ENCODE peak calls at places on chromosomes 7 and 10, in nine cellular contexts. Y is esophagus squamous epithelium, T is psoas muscle, V is left ventricle myocardium inferior, S is kidney, L is IMR-90, O is right cardiac atrium, I is PC-3, H is PC-9. J is an unnamed sample. For H3K4me1, the result is how much of the 10 kb centered on the place peaks cover.

GRCh38 chr10:88537337-88537736 is 45.8 kb downstream of the RNLS start:
- DNase-seq in Y (no peak), T (no peak), V (no peak), S (no peak), L (peak), O (no peak), I (no peak), H (no peak), J (no peak)

GRCh38 chr7:873367-874002 is 2.9 kb upstream of the GET4 start:
- DNase-seq in Y (no peak), T (peak), V (peak), S (peak), L (peak), O (peak), I (peak), H (peak), J (peak)

GRCh38 chr7:99679400-99680191 is at the start of gene CYP3A5:
- DNase-seq in Y (no peak), T (peak), V (no peak), S (no peak), L (no peak), O (peak), I (no peak), H (no peak), J (no peak)

GRCh38 chr10:111298031-111298430 is 221.2 kb downstream of the ADRA2A start:
- DNase-seq in Y (no peak), T (no peak), V (no peak), S (no peak), L (no peak), O (no peak), I (no peak), H (no peak), J (no peak)

GRCh38 chr10:80900661-80901060 is 363.0 kb downstream of the SH2D4B start:
- DNase-seq in Y (no peak), T (no peak), V (no peak), S (no peak), L (no peak), O (no peak), I (no peak), H (no peak), J (no peak)

GRCh38 chr10:47290338-47290737 is 9.7 kb upstream of the GDF10 start:
- DNase-seq in Y (no peak), T (no peak), V (no peak), S (no peak), L (no peak), O (no peak), I (no peak), H (no peak), J (no peak)

GRCh38 chr7:130273081-130273699 is 6.5 kb downstream of the CPA2 start:
- DNase-seq in Y (no peak), T (no peak), V (no peak), S (no peak), L (peak), O (peak), I (no peak), H (no peak), J (no peak)

GRCh38 chr10:31102421-31102820 is 70.8 kb upstream of the ZNF438 start:
- DNase-seq in Y (no peak), T (no peak), V (no peak), S (no peak), L (no peak), O (no peak), I (no peak), H (no peak), J (no peak)

GRCh38 chr7:43215061-43215460 is 102.6 kb downstream of the HECW1 start:
- DNase-seq in Y (no peak), T (no peak), V (no peak), S (no peak), L (no peak), O (no peak), I (no peak), H (no peak), J (no peak)

GRCh38 chr7:139526578-139527544 is 3.4 kb downstream of the CLEC2L start:
- DNase-seq in Y (no peak), T (no peak), V (no peak), S (no peak), L (peak), O (no peak), I (peak), H (peak), J (no peak)

GRCh38 chr10:71229726-71230655 is 17.6 kb downstream of the UNC5B start:
- DNase-seq in Y (no peak), T (no peak), V (no peak), S (peak), L (no peak), O (peak), I (no peak), H (no peak), J (no peak)

GRCh38 chr10:126738001-126738400 is 67.5 kb upstream of the C10orf90 start:
- DNase-seq in Y (no peak), T (no peak), V (no peak), S (no peak), L (no peak), O (no peak), I (no peak), H (no peak), J (no peak)

GRCh38 chr10:12539350-12540164 is 190.2 kb downstream of the CAMK1D start:
- DNase-seq in Y (no peak), T (peak), V (no peak), S (no peak), L (no peak), O (peak), I (no peak), H (no peak), J (no peak)

GRCh38 chr10:104330168-104331117 is 7.8 kb downstream of the ITPRIP start:
- DNase-seq in Y (no peak), T (peak), V (no peak), S (peak), L (peak), O (peak), I (peak), H (peak), J (no peak)

GRCh38 chr7:100159099-100159623 is 638 bp upstream of the TRAPPC14 start:
- DNase-seq in Y (no peak), T (no peak), V (no peak), S (no peak), L (no peak), O (no peak), I (no peak), H (no peak), J (no peak)

GRCh38 chr10:124647421-124648130 is 96.6 kb downstream of the FAM53B start:
- DNase-seq in Y (peak), T (peak), V (peak), S (peak), L (peak), O (peak), I (peak), H (no peak), J (peak)

GRCh38 chr7:137628211-137628610 is 218.6 kb downstream of the DGKI start:
- DNase-seq in Y (no peak), T (no peak), V (no peak), S (no peak), L (peak), O (no peak), I (no peak), H (no peak), J (no peak)

GRCh38 chr10:44983066-44983894 is 4.7 kb upstream of the DEPP1 start:
- DNase-seq in Y (no peak), T (no peak), V (no peak), S (peak), L (no peak), O (peak), I (no peak), H (no peak), J (peak)

GRCh38 chr7:151808296-151809155 is 68.4 kb downstream of the PRKAG2 start:
- DNase-seq in Y (no peak), T (no peak), V (no peak), S (peak), L (no peak), O (no peak), I (peak), H (peak), J (no peak)

GRCh38 chr10:35554036-35554435 is 51.1 kb upstream of the GJD4 start:
- DNase-seq in Y (no peak), T (no peak), V (no peak), S (no peak), L (no peak), O (no peak), I (no peak), H (no peak), J (no peak)

GRCh38 chr7:99021941-99022560 is 121.9 kb downstream of the SMURF1 start:
- DNase-seq in Y (no peak), T (no peak), V (no peak), S (no peak), L (no peak), O (no peak), I (peak), H (no peak), J (no peak)

GRCh38 chr10:12819071-12819470 is 182.4 kb downstream of the CCDC3 start:
- DNase-seq in Y (no peak), T (no peak), V (no peak), S (no peak), L (no peak), O (no peak), I (no peak), H (no peak), J (no peak)

GRCh38 chr10:23035569-23035968 is 59.8 kb upstream of the MSRB2 start:
- DNase-seq in Y (no peak), T (no peak), V (no peak), S (no peak), L (no peak), O (no peak), I (peak), H (no peak), J (no peak)

GRCh38 chr7:20560325-20561180 is 54.9 kb upstream of the ABCB5 start:
- DNase-seq in Y (no peak), T (no peak), V (no peak), S (peak), L (no peak), O (no peak), I (no peak), H (no peak), J (no peak)

GRCh38 chr10:57096044-57096443 is 735.0 kb upstream of the ZWINT start:
- DNase-seq in Y (no peak), T (no peak), V (no peak), S (peak), L (no peak), O (no peak), I (no peak), H (no peak), J (no peak)

GRCh38 chr7:20653636-20654035 is 38.2 kb downstream of the ABCB5 start:
- DNase-seq in Y (no peak), T (no peak), V (no peak), S (peak), L (no peak), O (no peak), I (no peak), H (no peak), J (no peak)

GRCh38 chr7:33550979-33551378 is 354.4 kb upstream of the BMPER start:
- DNase-seq in Y (no peak), T (no peak), V (no peak), S (no peak), L (no peak), O (no peak), I (no peak), H (no peak), J (no peak)

GRCh38 chr7:95396136-95397032 is at the start of gene PON3:
- DNase-seq in Y (no peak), T (peak), V (no peak), S (no peak), L (no peak), O (peak), I (no peak), H (no peak), J (peak)

GRCh38 chr7:15686209-15686956 is at the start of gene MEOX2:
- DNase-seq in Y (no peak), T (peak), V (peak), S (peak), L (peak), O (peak), I (no peak), H (no peak), J (peak)

GRCh38 chr10:119041332-119041731 is 11.8 kb downstream of the NANOS1 start:
- DNase-seq in Y (no peak), T (no peak), V (no peak), S (no peak), L (no peak), O (no peak), I (no peak), H (no peak), J (no peak)

GRCh38 chr7:30166155-30166840 is 31.5 kb downstream of the MTURN start:
- DNase-seq in Y (no peak), T (no peak), V (no peak), S (no peak), L (no peak), O (no peak), I (peak), H (peak), J (no peak)

GRCh38 chr7:153443031-153443430 is 609.2 kb upstream of the DPP6 start:
- DNase-seq in Y (no peak), T (no peak), V (no peak), S (no peak), L (no peak), O (no peak), I (no peak), H (no peak), J (no peak)

GRCh38 chr7:153444591-153444990 is 607.6 kb upstream of the DPP6 start:
- DNase-seq in Y (no peak), T (no peak), V (no peak), S (no peak), L (no peak), O (no peak), I (no peak), H (no peak), J (no peak)

GRCh38 chr7:153447021-153447420 is 605.2 kb upstream of the DPP6 start:
- DNase-seq in Y (no peak), T (no peak), V (no peak), S (no peak), L (no peak), O (no peak), I (no peak), H (no peak), J (no peak)

GRCh38 chr7:153445641-153446040 is 606.6 kb upstream of the DPP6 start:
- DNase-seq in Y (no peak), T (no peak), V (no peak), S (no peak), L (no peak), O (no peak), I (no peak), H (no peak), J (no peak)

GRCh38 chr7:153446490-153446889 is 605.7 kb upstream of the DPP6 start:
- DNase-seq in Y (no peak), T (no peak), V (no peak), S (no peak), L (no peak), O (no peak), I (no peak), H (no peak), J (no peak)
- H3K4me1 ChIP-seq in Y (under half), T (under half), V (under half), S (under half), L (under half), O (under half), I (under half), H (under half), J (under half)

DNA sequence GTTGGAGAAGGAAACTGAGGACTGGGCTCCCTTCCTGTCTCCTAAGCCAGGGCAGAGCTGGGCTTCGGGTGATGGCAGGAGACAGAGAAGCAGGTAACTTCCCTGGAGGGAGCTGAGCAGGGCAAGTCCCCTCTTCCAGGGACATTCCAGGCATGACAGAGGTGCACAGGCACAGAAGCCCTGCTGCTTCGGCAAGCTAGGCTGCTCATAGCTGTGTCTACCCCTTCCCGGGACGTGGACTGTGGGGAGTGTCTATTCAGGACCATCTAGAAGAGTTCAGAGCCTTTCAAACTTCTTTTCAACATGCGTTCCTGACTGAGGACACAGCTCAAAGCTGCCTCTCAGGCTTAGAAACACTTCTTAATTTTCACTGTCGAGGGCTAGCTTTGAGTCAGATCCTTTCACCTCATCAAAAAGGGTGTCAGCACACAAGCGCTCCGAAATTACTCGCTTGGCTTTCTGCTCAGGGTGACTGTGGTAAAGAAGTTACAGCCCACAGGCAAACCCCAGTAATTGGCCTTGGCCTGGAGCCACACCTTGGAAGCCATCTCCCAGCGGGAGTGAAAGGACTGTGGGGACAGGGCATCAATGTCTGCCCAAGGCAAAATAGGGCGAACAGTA is 63.7 kb upstream of the STEAP1B start:
- DNase-seq in Y (no peak), T (no peak), V (no peak), S (no peak), L (peak), O (peak), I (peak), H (peak), J (no peak)
- H3K4me3 ChIP-seq in Y (no peak), T (peak), V (peak), S (no peak), L (no peak), O (peak), I (no peak), H (peak), J (peak)

GRCh38 chr10:102778781-102779180 is 35.0 kb downstream of the WBP1L start:
- DNase-seq in Y (no peak), T (no peak), V (no peak), S (no peak), L (no peak), O (no peak), I (no peak), H (no peak), J (no peak)
- H3K4me1 ChIP-seq in Y (half or more), T (half or more), V (half or more), S (half or more), L (under half), O (half or more), I (under half), H (under half), J (half or more)

DNA sequence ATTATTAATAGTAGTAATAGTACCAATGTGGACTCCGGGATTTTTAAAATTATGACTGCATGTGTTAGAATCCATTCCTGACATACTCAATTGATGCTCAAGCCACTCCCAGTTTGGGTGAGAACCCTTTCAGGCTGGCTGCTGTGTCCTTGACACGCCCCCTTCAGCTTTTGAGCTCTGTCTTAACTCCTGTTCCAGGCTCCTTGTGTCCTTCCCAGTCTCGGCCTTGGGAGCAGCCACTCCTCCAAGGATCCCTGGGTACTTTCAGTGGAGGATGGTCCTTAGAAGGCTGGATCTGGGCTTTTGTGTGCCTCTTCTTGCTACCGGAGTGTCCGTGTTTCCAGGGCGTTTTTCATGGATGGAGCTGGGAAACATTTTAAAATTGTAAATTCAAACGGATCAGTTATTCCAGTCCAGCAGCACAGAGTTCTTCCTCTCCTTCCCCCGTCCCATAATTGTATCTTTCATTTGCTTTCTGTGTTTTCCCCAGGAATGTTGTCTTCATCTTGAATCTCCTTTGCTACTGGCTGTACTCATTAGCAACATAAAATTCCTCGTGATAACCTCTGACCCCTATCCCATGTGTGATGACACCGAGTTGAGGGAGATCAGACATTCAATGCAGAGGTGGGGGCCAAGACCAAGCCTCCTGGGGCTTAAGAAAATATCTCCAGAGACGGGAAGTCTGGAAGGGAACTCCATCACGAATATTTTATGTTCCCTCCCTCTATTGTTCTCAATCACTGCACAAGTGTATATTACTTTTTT is 40.0 kb upstream of the PFKFB3 start:
- DNase-seq in Y (no peak), T (no peak), V (no peak), S (no peak), L (no peak), O (no peak), I (no peak), H (no peak), J (no peak)
- H3K4me3 ChIP-seq in Y (peak), T (peak), V (peak), S (peak), L (no peak), O (peak), I (no peak), H (peak), J (peak)

GRCh38 chr10:86613096-86613495 is 41.3 kb upstream of the OPN4 start:
- DNase-seq in Y (no peak), T (no peak), V (no peak), S (no peak), L (no peak), O (no peak), I (no peak), H (no peak), J (no peak)

GRCh38 chr10:86614853-86615252 is 39.5 kb upstream of the OPN4 start:
- DNase-seq in Y (no peak), T (no peak), V (no peak), S (no peak), L (no peak), O (no peak), I (no peak), H (no peak), J (no peak)

GRCh38 chr10:86611386-86611785 is 43.0 kb upstream of the OPN4 start:
- DNase-seq in Y (no peak), T (no peak), V (no peak), S (no peak), L (no peak), O (no peak), I (no peak), H (peak), J (no peak)

GRCh38 chr10:86609920-86610319 is 44.4 kb upstream of the OPN4 start:
- DNase-seq in Y (no peak), T (no peak), V (no peak), S (no peak), L (no peak), O (no peak), I (no peak), H (no peak), J (no peak)

GRCh38 chr10:86613905-86614304 is 40.4 kb upstream of the OPN4 start:
- DNase-seq in Y (no peak), T (no peak), V (no peak), S (no peak), L (peak), O (no peak), I (peak), H (peak), J (no peak)
- H3K4me1 ChIP-seq in Y (under half), T (under half), V (under half), S (under half), L (under half), O (under half), I (under half), H (under half), J (under half)

GRCh38 chr7:23530901-23531793 is 634 bp downstream of the TRA2A start:
- DNase-seq in Y (no peak), T (peak), V (peak), S (peak), L (peak), O (peak), I (peak), H (peak), J (peak)

GRCh38 chr7:23533160-23533559 is 1.4 kb upstream of the TRA2A start:
- DNase-seq in Y (no peak), T (no peak), V (no peak), S (no peak), L (no peak), O (no peak), I (no peak), H (no peak), J (no peak)

GRCh38 chr7:23530355-23530754 is 1.4 kb downstream of the TRA2A start:
- DNase-seq in Y (no peak), T (no peak), V (no peak), S (no peak), L (peak), O (no peak), I (peak), H (peak), J (no peak)

GRCh38 chr7:23531794-23532489 is at the start of gene TRA2A:
- DNase-seq in Y (peak), T (peak), V (peak), S (peak), L (peak), O (peak), I (peak), H (peak), J (peak)

GRCh38 chr7:23529262-23529859 is 2.4 kb downstream of the TRA2A start:
- DNase-seq in Y (no peak), T (no peak), V (no peak), S (no peak), L (no peak), O (no peak), I (no peak), H (no peak), J (no peak)
- H3K4me3 ChIP-seq in Y (peak), T (peak), V (peak), S (no peak), L (no peak), O (no peak), I (peak), H (peak), J (no peak)

DNA sequence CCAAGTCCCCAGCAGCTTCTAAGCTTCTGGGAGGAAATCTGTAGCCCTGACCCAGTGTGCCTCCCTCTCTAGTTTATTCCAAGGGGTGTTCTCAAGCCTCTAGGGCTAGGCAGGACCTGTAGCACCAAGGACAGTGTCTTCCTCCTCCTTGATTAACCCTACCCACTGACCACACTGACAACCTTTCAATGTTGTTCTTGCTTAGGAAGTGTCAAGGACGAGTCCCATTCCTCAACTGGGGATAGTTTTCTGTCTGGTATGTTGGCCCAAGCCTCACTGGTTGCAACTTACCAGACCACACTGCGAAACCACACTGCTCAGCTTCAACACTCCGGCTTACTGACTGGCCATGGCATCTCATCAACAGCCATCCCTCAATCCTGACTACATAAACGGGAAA is 100.0 kb downstream of the RNF216 start:
- DNase-seq in Y (no peak), T (no peak), V (no peak), S (no peak), L (no peak), O (no peak), I (no peak), H (no peak), J (no peak)
- H3K4me1 ChIP-seq in Y (under half), T (under half), V (half or more), S (under half), L (under half), O (under half), I (under half), H (under half), J (half or more)